ENCODE peak calls at places on chromosomes 11 and 22, in eight cellular contexts. H, O, R, F, Q, L, B and W are unnamed samples.

GRCh38 chr11:74636633-74637184 is 44.3 kb downstream of the POLD3 start:
- DNase-seq in H (peak), O (no peak), R (peak), F (no peak), Q (peak), L (no peak), B (peak), W (no peak)

GRCh38 chr11:128939591-128939990 is 3.1 kb downstream of the TP53AIP1 start:
- DNase-seq in H (no peak), O (no peak), R (no peak), F (no peak), Q (no peak), L (no peak), B (no peak), W (no peak)

GRCh38 chr11:110432713-110433392 is 3.1 kb downstream of the FDX1 start:
- DNase-seq in H (no peak), O (no peak), R (peak), F (no peak), Q (peak), L (no peak), B (peak), W (no peak)

GRCh38 chr11:68118753-68119448 is 2.3 kb downstream of the CHKA start:
- DNase-seq in H (no peak), O (no peak), R (no peak), F (no peak), Q (no peak), L (no peak), B (no peak), W (no peak)

GRCh38 chr22:17411213-17411612 is 42.0 kb downstream of the CECR2 start:
- DNase-seq in H (no peak), O (no peak), R (no peak), F (no peak), Q (peak), L (no peak), B (no peak), W (peak)

GRCh38 chr11:68838572-68838964 is 3.1 kb downstream of the CPT1A start:
- DNase-seq in H (no peak), O (peak), R (no peak), F (peak), Q (peak), L (peak), B (no peak), W (no peak)

GRCh38 chr11:42237701-42238235 is 778.3 kb upstream of the LRRC4C start:
- DNase-seq in H (peak), O (no peak), R (no peak), F (no peak), Q (peak), L (no peak), B (peak), W (no peak)

GRCh38 chr11:46508360-46508759 is 85.5 kb downstream of the AMBRA1 start:
- DNase-seq in H (no peak), O (no peak), R (no peak), F (no peak), Q (no peak), L (no peak), B (no peak), W (no peak)

GRCh38 chr11:69089258-69089657 is 40.5 kb downstream of the TPCN2 start:
- DNase-seq in H (no peak), O (no peak), R (peak), F (no peak), Q (peak), L (peak), B (peak), W (no peak)

GRCh38 chr11:537622-538430 is 499 bp downstream of the LRRC56 start:
- DNase-seq in H (no peak), O (peak), R (no peak), F (no peak), Q (no peak), L (peak), B (no peak), W (no peak)

GRCh38 chr11:86577663-86578636 is 94.5 kb downstream of the ME3 start:
- DNase-seq in H (peak), O (peak), R (peak), F (peak), Q (peak), L (peak), B (peak), W (no peak)

GRCh38 chr11:34732831-34733230 is 111.9 kb downstream of the EHF start:
- DNase-seq in H (no peak), O (no peak), R (no peak), F (no peak), Q (no peak), L (no peak), B (no peak), W (no peak)

GRCh38 chr11:14645985-14646900 is 2.6 kb downstream of the PDE3B start:
- DNase-seq in H (no peak), O (no peak), R (no peak), F (no peak), Q (no peak), L (no peak), B (no peak), W (no peak)

GRCh38 chr11:84780689-84781293 is 846.4 kb downstream of the DLG2 start:
- DNase-seq in H (peak), O (no peak), R (peak), F (no peak), Q (peak), L (no peak), B (peak), W (no peak)

GRCh38 chr22:25223269-25223850 is 3.9 kb downstream of the CRYBB2 start:
- DNase-seq in H (no peak), O (no peak), R (no peak), F (no peak), Q (no peak), L (no peak), B (no peak), W (no peak)

GRCh38 chr22:31496735-31497146 is 405 bp downstream of the SFI1 start:
- DNase-seq in H (no peak), O (peak), R (no peak), F (peak), Q (peak), L (no peak), B (peak), W (peak)

GRCh38 chr22:37193629-37194191 is 5.7 kb upstream of the C1QTNF6 start:
- DNase-seq in H (no peak), O (peak), R (peak), F (no peak), Q (peak), L (no peak), B (no peak), W (no peak)

GRCh38 chr11:72439455-72439854 is 5.1 kb upstream of the CLPB start:
- DNase-seq in H (peak), O (no peak), R (no peak), F (no peak), Q (peak), L (no peak), B (peak), W (no peak)

GRCh38 chr11:61581030-61581928 is at the start of gene SYT7:
- DNase-seq in H (peak), O (peak), R (peak), F (peak), Q (peak), L (peak), B (peak), W (peak)

GRCh38 chr22:30336752-30337460 is 10.2 kb upstream of the TBC1D10A start:
- DNase-seq in H (no peak), O (no peak), R (no peak), F (no peak), Q (no peak), L (no peak), B (no peak), W (no peak)

GRCh38 chr22:38350444-38351359 is 33.5 kb upstream of the CSNK1E start:
- DNase-seq in H (no peak), O (no peak), R (no peak), F (peak), Q (no peak), L (no peak), B (no peak), W (no peak)

GRCh38 chr11:43969543-43969942 is 27.1 kb downstream of the C11orf96 start:
- DNase-seq in H (no peak), O (no peak), R (no peak), F (no peak), Q (peak), L (no peak), B (peak), W (no peak)

GRCh38 chr11:43974830-43975229 is 32.4 kb downstream of the C11orf96 start:
- DNase-seq in H (no peak), O (no peak), R (no peak), F (no peak), Q (no peak), L (no peak), B (no peak), W (no peak)

GRCh38 chr11:43975631-43976030 is 33.2 kb downstream of the C11orf96 start:
- DNase-seq in H (no peak), O (no peak), R (no peak), F (no peak), Q (no peak), L (no peak), B (no peak), W (no peak)

GRCh38 chr11:43968719-43969118 is 26.3 kb downstream of the C11orf96 start:
- DNase-seq in H (no peak), O (no peak), R (no peak), F (no peak), Q (no peak), L (no peak), B (no peak), W (no peak)

DNA sequence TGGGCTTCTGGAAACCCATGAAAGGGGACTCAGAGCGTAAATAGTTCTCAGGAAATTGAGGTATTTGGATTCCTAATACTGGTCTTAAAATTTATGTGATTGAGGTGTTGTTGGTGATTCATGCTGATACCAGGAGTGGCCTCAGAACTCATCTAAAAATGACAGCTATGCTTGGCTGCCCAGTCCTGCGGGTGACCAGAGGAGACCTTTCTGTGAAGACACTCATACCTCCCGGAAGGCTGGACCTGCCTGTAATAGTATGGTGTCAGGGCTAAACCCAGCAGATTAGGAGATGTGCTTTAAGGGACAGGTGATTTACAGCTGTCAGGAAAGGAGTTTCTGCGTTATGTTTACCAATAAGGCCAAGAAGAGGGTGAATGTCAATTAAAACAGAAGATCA is 29.9 kb downstream of the C11orf96 start:
- DNase-seq in H (no peak), O (no peak), R (no peak), F (no peak), Q (no peak), L (no peak), B (no peak), W (no peak)
- TF ChIP-seq CTCF in H (no peak), O (no peak), R (no peak), F (no peak), Q (no peak), L (no peak), B (no peak), W (no peak)

GRCh38 chr11:122453586-122453985 is 201.9 kb upstream of the UBASH3B start:
- DNase-seq in H (no peak), O (no peak), R (no peak), F (no peak), Q (no peak), L (no peak), B (no peak), W (no peak)
- TF ChIP-seq CTCF in H (no peak), O (no peak), R (no peak), F (no peak), Q (no peak), L (no peak), B (no peak), W (no peak)

GRCh38 chr11:44939673-44940072 is 11.0 kb downstream of the TP53I11 start:
- DNase-seq in H (no peak), O (no peak), R (no peak), F (no peak), Q (peak), L (no peak), B (no peak), W (no peak)
- TF ChIP-seq CTCF in H (no peak), O (peak), R (no peak), F (no peak), Q (peak), L (no peak), B (peak), W (peak)

GRCh38 chr22:44354288-44354687 is 41.5 kb upstream of the SHISAL1 start:
- DNase-seq in H (no peak), O (peak), R (no peak), F (no peak), Q (no peak), L (no peak), B (no peak), W (no peak)

GRCh38 chr22:44351685-44352377 is 39.1 kb upstream of the SHISAL1 start:
- DNase-seq in H (peak), O (no peak), R (peak), F (no peak), Q (peak), L (peak), B (peak), W (peak)

GRCh38 chr22:44353063-44353440 is 40.3 kb upstream of the SHISAL1 start:
- DNase-seq in H (no peak), O (peak), R (no peak), F (no peak), Q (no peak), L (no peak), B (no peak), W (peak)

GRCh38 chr22:44351037-44351436 is 38.3 kb upstream of the SHISAL1 start:
- DNase-seq in H (no peak), O (no peak), R (no peak), F (no peak), Q (no peak), L (no peak), B (no peak), W (no peak)

DNA sequence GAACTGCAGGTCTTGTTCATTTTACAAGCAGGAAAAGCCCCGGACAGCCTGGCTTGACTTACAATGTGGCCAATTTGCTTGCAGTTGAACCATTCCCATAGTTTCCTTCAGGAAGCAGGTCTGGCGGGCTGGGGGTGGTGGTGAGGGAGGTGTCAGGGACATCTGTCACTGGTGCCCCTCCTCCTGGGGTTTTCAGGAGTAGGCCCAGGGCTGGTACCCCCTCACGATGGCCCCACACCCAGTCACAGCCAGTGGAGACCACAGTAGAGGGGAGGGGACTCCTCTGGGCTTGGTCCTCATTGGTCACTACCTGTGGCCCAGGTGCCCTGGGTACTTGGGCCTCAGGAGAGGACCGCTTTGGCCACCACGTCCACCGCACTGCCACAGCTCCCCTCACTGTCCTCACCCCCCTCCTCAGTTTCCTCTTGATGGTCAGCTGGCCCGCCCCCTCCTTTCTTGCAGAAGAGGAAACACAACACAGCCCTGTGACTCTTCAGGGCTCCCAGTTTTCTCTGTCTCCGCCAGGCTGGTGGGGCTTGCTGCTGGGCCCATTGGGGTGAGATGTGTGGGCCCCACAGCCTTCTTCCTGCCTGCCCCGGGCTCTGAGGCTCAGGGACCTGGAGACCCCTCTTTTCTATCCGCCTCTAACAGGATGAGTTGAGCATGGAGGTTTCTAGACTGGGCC is 39.8 kb upstream of the SHISAL1 start:
- DNase-seq in H (no peak), O (no peak), R (no peak), F (no peak), Q (no peak), L (no peak), B (no peak), W (peak)
- TF ChIP-seq CTCF in H (no peak), O (no peak), R (no peak), F (no peak), Q (no peak), L (no peak), B (no peak), W (no peak)

GRCh38 chr11:123559418-123559817 is 95.0 kb downstream of the SCN3B start:
- DNase-seq in H (no peak), O (no peak), R (no peak), F (no peak), Q (no peak), L (no peak), B (peak), W (no peak)
- TF ChIP-seq CTCF in H (no peak), O (no peak), R (no peak), F (no peak), Q (peak), L (no peak), B (peak), W (peak)